ENCODE peak calls at places on chromosomes 2 and 18, in four cellular contexts. One of them, this sample, is unnamed. For H3K4me1, the result is how much of the 10 kb centered on the place peaks cover.

GRCh38 chr2:211766689-211767088 is 771.9 kb downstream of the ERBB4 start:
- DNase-seq in osteoblast: no peak
- DNase-seq in prostate gland: peak
- DNase-seq in OCI-LY7: no peak
- DNase-seq in this sample: no peak

GRCh38 chr2:220855296-220855695 is 716.8 kb downstream of the EPHA4 start:
- DNase-seq in osteoblast: no peak
- DNase-seq in prostate gland: no peak
- DNase-seq in OCI-LY7: no peak
- DNase-seq in this sample: no peak

GRCh38 chr18:10304853-10305252 is 149.6 kb upstream of the APCDD1 start:
- DNase-seq in prostate gland: no peak
- DNase-seq in OCI-LY7: no peak
- DNase-seq in osteoblast: no peak
- DNase-seq in this sample: no peak

GRCh38 chr18:79954791-79955190 is 3.3 kb upstream of the SLC66A2 start:
- DNase-seq in prostate gland: no peak
- DNase-seq in OCI-LY7: no peak
- DNase-seq in osteoblast: peak
- DNase-seq in this sample: no peak

GRCh38 chr2:105556366-105556765 is 157.5 kb upstream of the FHL2 start:
- DNase-seq in OCI-LY7: no peak
- DNase-seq in prostate gland: no peak
- DNase-seq in osteoblast: no peak
- DNase-seq in this sample: no peak

GRCh38 chr2:167697961-167698360 is 549.4 kb downstream of the STK39 start:
- DNase-seq in osteoblast: no peak
- DNase-seq in prostate gland: no peak
- DNase-seq in OCI-LY7: no peak
- DNase-seq in this sample: no peak

GRCh38 chr2:217249086-217249485 is 389.2 kb upstream of the TNP1 start:
- DNase-seq in prostate gland: no peak
- DNase-seq in OCI-LY7: no peak
- DNase-seq in osteoblast: no peak
- DNase-seq in this sample: no peak

GRCh38 chr18:31977270-31977872 is 34.4 kb upstream of the TRAPPC8 start:
- DNase-seq in OCI-LY7: peak
- DNase-seq in osteoblast: no peak
- DNase-seq in prostate gland: no peak
- DNase-seq in this sample: peak

GRCh38 chr18:65468881-65469280 is 281.9 kb upstream of the CDH7 start:
- DNase-seq in osteoblast: no peak
- DNase-seq in prostate gland: no peak
- DNase-seq in OCI-LY7: no peak
- DNase-seq in this sample: no peak

GRCh38 chr2:154762638-154763037 is 64.1 kb downstream of the KCNJ3 start:
- DNase-seq in osteoblast: no peak
- DNase-seq in OCI-LY7: no peak
- DNase-seq in prostate gland: no peak
- DNase-seq in this sample: no peak

GRCh38 chr2:120930861-120931260 is 195.2 kb downstream of the GLI2 start:
- DNase-seq in prostate gland: no peak
- DNase-seq in osteoblast: no peak
- DNase-seq in OCI-LY7: no peak
- DNase-seq in this sample: no peak

GRCh38 chr2:10973766-10974165 is 62.0 kb downstream of the KCNF1 start:
- DNase-seq in OCI-LY7: no peak
- DNase-seq in osteoblast: no peak
- DNase-seq in prostate gland: no peak
- DNase-seq in this sample: no peak

GRCh38 chr2:237475704-237476107 is 11.3 kb upstream of the MLPH start:
- DNase-seq in OCI-LY7: peak
- DNase-seq in osteoblast: peak
- DNase-seq in prostate gland: no peak
- DNase-seq in this sample: no peak

GRCh38 chr2:191386938-191387536 is 141.8 kb downstream of the MYO1B start:
- DNase-seq in osteoblast: peak
- DNase-seq in OCI-LY7: no peak
- DNase-seq in prostate gland: no peak
- DNase-seq in this sample: no peak

GRCh38 chr2:88211005-88211808 is 41.1 kb downstream of the THNSL2 start:
- DNase-seq in OCI-LY7: no peak
- DNase-seq in prostate gland: no peak
- DNase-seq in osteoblast: no peak
- DNase-seq in this sample: no peak

GRCh38 chr2:20135631-20136050 is 84.2 kb upstream of the LAPTM4A start:
- DNase-seq in prostate gland: peak
- DNase-seq in OCI-LY7: peak
- DNase-seq in osteoblast: peak
- DNase-seq in this sample: peak

GRCh38 chr2:235021752-235022151 is 69.9 kb downstream of the SH3BP4 start:
- DNase-seq in OCI-LY7: no peak
- DNase-seq in osteoblast: peak
- DNase-seq in prostate gland: no peak
- DNase-seq in this sample: no peak

GRCh38 chr2:240920783-240921231 is 14.7 kb downstream of the CROCC2 start:
- DNase-seq in osteoblast: peak
- DNase-seq in prostate gland: no peak
- DNase-seq in OCI-LY7: no peak
- DNase-seq in this sample: peak

GRCh38 chr2:240919786-240920782 is 13.9 kb downstream of the CROCC2 start:
- DNase-seq in prostate gland: no peak
- DNase-seq in OCI-LY7: no peak
- DNase-seq in osteoblast: peak
- DNase-seq in this sample: peak

GRCh38 chr2:240922234-240922981 is 16.3 kb downstream of the CROCC2 start:
- DNase-seq in osteoblast: peak
- DNase-seq in OCI-LY7: no peak
- DNase-seq in prostate gland: no peak
- DNase-seq in this sample: peak

GRCh38 chr2:240922982-240923537 is 16.9 kb downstream of the CROCC2 start:
- DNase-seq in prostate gland: no peak
- DNase-seq in OCI-LY7: no peak
- DNase-seq in osteoblast: peak
- DNase-seq in this sample: peak

DNA sequence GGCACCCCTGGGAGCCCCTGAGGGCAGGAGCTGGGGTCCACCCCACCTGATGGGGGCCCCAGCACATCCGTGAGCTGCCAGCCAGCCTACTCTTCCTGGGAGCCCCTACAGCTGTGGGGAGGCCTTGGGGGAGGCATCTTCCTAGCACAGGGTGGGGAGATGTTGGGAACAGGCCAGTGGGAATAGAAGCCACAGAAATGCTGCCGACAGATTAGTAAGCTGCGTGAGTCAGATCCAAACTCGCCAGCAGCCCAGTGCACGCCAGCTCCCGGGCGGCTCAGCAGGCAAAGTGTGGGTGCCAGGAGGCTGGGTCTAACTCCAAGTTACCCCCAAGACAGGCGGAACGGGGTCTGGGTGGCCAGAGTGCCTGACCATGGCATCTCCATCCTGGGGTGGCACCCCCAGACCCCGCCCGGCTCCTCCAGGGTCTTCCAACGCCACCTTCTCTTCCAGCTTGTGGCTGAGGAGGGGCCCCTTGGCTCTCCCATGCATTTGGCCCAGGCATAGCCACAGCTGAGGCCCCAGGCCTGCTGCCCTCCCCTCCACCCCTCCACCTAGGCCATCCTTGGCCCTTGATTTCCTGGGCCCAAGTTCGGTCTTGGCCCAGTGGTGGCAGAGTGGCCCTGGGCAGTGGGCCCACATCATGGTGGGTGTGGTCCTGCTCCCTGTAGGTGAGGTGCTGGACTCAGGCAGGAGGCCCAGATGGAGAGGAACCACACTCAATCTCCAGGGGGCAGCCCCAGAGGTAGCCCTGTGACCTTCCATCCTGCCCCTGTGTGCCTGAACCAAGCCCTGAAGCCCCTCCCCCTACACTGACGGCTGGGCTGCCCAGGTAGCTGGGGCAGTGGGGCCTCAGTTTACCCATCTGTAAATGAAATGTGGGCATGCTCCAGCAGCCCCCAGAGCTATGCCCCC is 15.4 kb downstream of the CROCC2 start:
- DNase-seq in osteoblast: peak
- DNase-seq in prostate gland: no peak
- DNase-seq in OCI-LY7: no peak
- DNase-seq in this sample: peak
- TF ChIP-seq CTCF in osteoblast: no peak
- TF ChIP-seq CTCF in prostate gland: no peak
- TF ChIP-seq CTCF in OCI-LY7: no peak
- TF ChIP-seq CTCF in this sample: no peak

GRCh38 chr2:198371902-198372611 is 567.7 kb downstream of the PLCL1 start:
- DNase-seq in OCI-LY7: peak
- DNase-seq in prostate gland: no peak
- DNase-seq in osteoblast: peak
- DNase-seq in this sample: no peak
- H3K4me3 ChIP-seq in OCI-LY7: peak
- H3K4me3 ChIP-seq in prostate gland: no peak
- H3K4me3 ChIP-seq in osteoblast: peak
- H3K4me3 ChIP-seq in this sample: no peak

GRCh38 chr2:226977775-226978190 is 141.9 kb downstream of the RHBDD1 start:
- DNase-seq in OCI-LY7: no peak
- DNase-seq in prostate gland: no peak
- DNase-seq in osteoblast: no peak
- DNase-seq in this sample: no peak
- H3K4me1 ChIP-seq in OCI-LY7: half or more
- H3K4me1 ChIP-seq in prostate gland: under half
- H3K4me1 ChIP-seq in osteoblast: under half
- H3K4me1 ChIP-seq in this sample: under half

GRCh38 chr2:113141451-113141850 is 14.1 kb downstream of the IL1RN start:
- DNase-seq in osteoblast: no peak
- DNase-seq in OCI-LY7: no peak
- DNase-seq in prostate gland: no peak
- DNase-seq in this sample: no peak
- TF ChIP-seq CTCF in osteoblast: no peak
- TF ChIP-seq CTCF in OCI-LY7: no peak
- TF ChIP-seq CTCF in prostate gland: no peak
- TF ChIP-seq CTCF in this sample: no peak

GRCh38 chr2:64937341-64938230 is 51.6 kb upstream of the SLC1A4 start:
- DNase-seq in prostate gland: no peak
- DNase-seq in osteoblast: peak
- DNase-seq in OCI-LY7: no peak
- DNase-seq in this sample: no peak
- H3K4me3 ChIP-seq in prostate gland: no peak
- H3K4me3 ChIP-seq in osteoblast: peak
- H3K4me3 ChIP-seq in OCI-LY7: peak
- H3K4me3 ChIP-seq in this sample: no peak

This sample was measured in BE2C.